ENCODE peak calls at places on chromosomes 11 and 22, in five cellular contexts. One of them, this sample, is unnamed.

GRCh38 chr11:128615612-128616011 is 28.3 kb upstream of the ETS1 start:
- DNase-seq in mesendoderm: no peak
- DNase-seq in IMR-90: no peak
- DNase-seq in H1: no peak
- DNase-seq in neuronal stem cell: no peak
- DNase-seq in this sample: no peak

GRCh38 chr11:73951797-73952196 is 971 bp downstream of the DNAJB13 start:
- DNase-seq in mesendoderm: no peak
- DNase-seq in IMR-90: peak
- DNase-seq in H1: no peak
- DNase-seq in neuronal stem cell: no peak
- DNase-seq in this sample: no peak

GRCh38 chr11:103529217-103529684 is 420.0 kb downstream of the DYNC2H1 start:
- DNase-seq in mesendoderm: peak
- DNase-seq in IMR-90: peak
- DNase-seq in H1: no peak
- DNase-seq in neuronal stem cell: no peak
- DNase-seq in this sample: no peak

GRCh38 chr11:29006668-29007067 is 898.5 kb downstream of the METTL15 start:
- DNase-seq in mesendoderm: no peak
- DNase-seq in IMR-90: no peak
- DNase-seq in H1: no peak
- DNase-seq in neuronal stem cell: no peak
- DNase-seq in this sample: no peak

GRCh38 chr11:110797453-110797852 is 85.2 kb upstream of the ARHGAP20 start:
- DNase-seq in mesendoderm: no peak
- DNase-seq in IMR-90: peak
- DNase-seq in H1: no peak
- DNase-seq in neuronal stem cell: no peak
- DNase-seq in this sample: no peak

GRCh38 chr11:60265373-60266214 is 14.9 kb upstream of the MS4A4A start:
- DNase-seq in mesendoderm: peak
- DNase-seq in IMR-90: peak
- DNase-seq in H1: no peak
- DNase-seq in neuronal stem cell: peak
- DNase-seq in this sample: no peak

GRCh38 chr22:40183029-40183581 is 5.4 kb downstream of the TNRC6B start:
- DNase-seq in mesendoderm: peak
- DNase-seq in IMR-90: peak
- DNase-seq in H1: no peak
- DNase-seq in neuronal stem cell: no peak
- DNase-seq in this sample: no peak

GRCh38 chr11:129287920-129288319 is 87.7 kb upstream of the BARX2 start:
- DNase-seq in mesendoderm: no peak
- DNase-seq in IMR-90: no peak
- DNase-seq in H1: no peak
- DNase-seq in neuronal stem cell: no peak
- DNase-seq in this sample: no peak

GRCh38 chr11:44760917-44761545 is 34.3 kb downstream of the TSPAN18 start:
- DNase-seq in mesendoderm: peak
- DNase-seq in IMR-90: peak
- DNase-seq in H1: peak
- DNase-seq in neuronal stem cell: peak
- DNase-seq in this sample: peak

GRCh38 chr22:45226681-45227186 is 14.0 kb downstream of the KIAA0930 start:
- DNase-seq in mesendoderm: no peak
- DNase-seq in IMR-90: no peak
- DNase-seq in H1: no peak
- DNase-seq in neuronal stem cell: no peak
- DNase-seq in this sample: peak

GRCh38 chr11:5922749-5923426 is 19.2 kb upstream of the OR56A3 start:
- DNase-seq in mesendoderm: peak
- DNase-seq in IMR-90: no peak
- DNase-seq in H1: no peak
- DNase-seq in neuronal stem cell: no peak
- DNase-seq in this sample: no peak

GRCh38 chr11:31619980-31620379 is 110.4 kb downstream of the ELP4 start:
- DNase-seq in mesendoderm: no peak
- DNase-seq in IMR-90: no peak
- DNase-seq in H1: no peak
- DNase-seq in neuronal stem cell: no peak
- DNase-seq in this sample: no peak

GRCh38 chr22:41367680-41368542 is 13.8 kb upstream of the TEF start:
- DNase-seq in mesendoderm: no peak
- DNase-seq in IMR-90: peak
- DNase-seq in H1: no peak
- DNase-seq in neuronal stem cell: no peak
- DNase-seq in this sample: peak

GRCh38 chr11:124970925-124971324 is 16.9 kb downstream of the CCDC15 start:
- DNase-seq in mesendoderm: peak
- DNase-seq in IMR-90: peak
- DNase-seq in H1: no peak
- DNase-seq in neuronal stem cell: no peak
- DNase-seq in this sample: peak

GRCh38 chr11:8006349-8006977 is 19.3 kb downstream of the EIF3F start:
- DNase-seq in mesendoderm: peak
- DNase-seq in IMR-90: peak
- DNase-seq in H1: no peak
- DNase-seq in neuronal stem cell: peak
- DNase-seq in this sample: peak

GRCh38 chr11:83070878-83071640 is 638 bp downstream of the RAB30 start:
- DNase-seq in mesendoderm: peak
- DNase-seq in IMR-90: peak
- DNase-seq in H1: no peak
- DNase-seq in neuronal stem cell: peak
- DNase-seq in this sample: no peak

GRCh38 chr22:29907753-29908515 is 25.0 kb downstream of the MTMR3 start:
- DNase-seq in mesendoderm: peak
- DNase-seq in IMR-90: peak
- DNase-seq in H1: no peak
- DNase-seq in neuronal stem cell: no peak
- DNase-seq in this sample: no peak

GRCh38 chr11:2096001-2096918 is 42.9 kb downstream of the IGF2 start:
- DNase-seq in mesendoderm: no peak
- DNase-seq in IMR-90: peak
- DNase-seq in H1: no peak
- DNase-seq in neuronal stem cell: no peak
- DNase-seq in this sample: no peak

GRCh38 chr11:27076121-27076589 is 35.5 kb downstream of the BBOX1 start:
- DNase-seq in mesendoderm: no peak
- DNase-seq in IMR-90: no peak
- DNase-seq in H1: no peak
- DNase-seq in neuronal stem cell: no peak
- DNase-seq in this sample: no peak

GRCh38 chr22:30344447-30345200 is 12.1 kb downstream of the SF3A1 start:
- DNase-seq in mesendoderm: no peak
- DNase-seq in IMR-90: no peak
- DNase-seq in H1: no peak
- DNase-seq in neuronal stem cell: no peak
- DNase-seq in this sample: no peak

GRCh38 chr22:27987557-27987956 is 68.5 kb upstream of the PITPNB start:
- DNase-seq in mesendoderm: peak
- DNase-seq in IMR-90: peak
- DNase-seq in H1: no peak
- DNase-seq in neuronal stem cell: no peak
- DNase-seq in this sample: peak

GRCh38 chr22:24727218-24727851 is 47.2 kb downstream of the PIWIL3 start:
- DNase-seq in mesendoderm: no peak
- DNase-seq in IMR-90: peak
- DNase-seq in H1: no peak
- DNase-seq in neuronal stem cell: no peak
- DNase-seq in this sample: no peak

DNA sequence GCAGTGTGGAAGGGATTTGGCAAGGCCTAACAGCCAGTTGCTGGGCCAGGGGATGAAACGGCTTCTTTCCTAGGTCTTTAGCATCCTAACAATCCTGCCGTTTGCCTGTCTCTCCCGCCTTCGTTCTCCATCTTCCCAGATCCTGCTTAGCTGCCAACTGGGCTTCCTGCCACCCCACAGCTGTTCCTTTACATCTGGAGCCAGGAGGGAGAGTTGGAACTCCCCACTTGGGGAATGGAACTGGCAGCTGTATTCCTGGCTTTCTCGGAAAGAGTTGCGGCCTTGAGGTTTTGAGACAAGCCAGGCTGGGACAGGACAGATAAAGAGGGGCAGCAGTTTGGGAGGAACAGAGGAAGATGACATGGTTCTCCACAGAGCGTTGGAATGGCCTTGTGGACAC is 59.6 kb downstream of the ST3GAL4 start:
- DNase-seq in mesendoderm: no peak
- DNase-seq in IMR-90: peak
- DNase-seq in H1: no peak
- DNase-seq in neuronal stem cell: no peak
- DNase-seq in this sample: no peak
- H3K27ac ChIP-seq in mesendoderm: no peak
- H3K27ac ChIP-seq in IMR-90: peak
- H3K27ac ChIP-seq in H1: no peak
- H3K27ac ChIP-seq in neuronal stem cell: no peak
- H3K27ac ChIP-seq in this sample: no peak

GRCh38 chr22:36439481-36440271 is 41.8 kb downstream of the TXN2 start:
- DNase-seq in mesendoderm: peak
- DNase-seq in IMR-90: peak
- DNase-seq in H1: no peak
- DNase-seq in neuronal stem cell: no peak
- DNase-seq in this sample: no peak
- H2AK5ac ChIP-seq in mesendoderm: no peak
- H2AK5ac ChIP-seq in IMR-90: peak
- H2AK5ac ChIP-seq in H1: no peak
- H2AK5ac ChIP-seq in neuronal stem cell: no peak
- H2AK5ac ChIP-seq in this sample: no peak

GRCh38 chr11:10236850-10237249 is 57.2 kb downstream of the SBF2 start:
- DNase-seq in mesendoderm: no peak
- DNase-seq in IMR-90: no peak
- DNase-seq in H1: no peak
- DNase-seq in neuronal stem cell: no peak
- DNase-seq in this sample: no peak
- H2BK5ac ChIP-seq in mesendoderm: no peak
- H2BK5ac ChIP-seq in IMR-90: no peak
- H2BK5ac ChIP-seq in H1: no peak
- H2BK5ac ChIP-seq in neuronal stem cell: no peak
- H2BK5ac ChIP-seq in this sample: no peak

GRCh38 chr11:126747315-126747714 is 253.3 kb downstream of the KIRREL3 start:
- DNase-seq in mesendoderm: no peak
- DNase-seq in IMR-90: no peak
- DNase-seq in H1: no peak
- DNase-seq in neuronal stem cell: no peak
- DNase-seq in this sample: no peak
- H3K27ac ChIP-seq in mesendoderm: no peak
- H3K27ac ChIP-seq in IMR-90: no peak
- H3K27ac ChIP-seq in H1: no peak
- H3K27ac ChIP-seq in neuronal stem cell: no peak
- H3K27ac ChIP-seq in this sample: no peak

This sample was measured in H9.